ENCODE peak calls at places on chromosomes 13 and 19, in five cellular contexts. P is stimulated activated CD8-positive, alpha-beta memory T cell treated with anti-CD3 and anti-CD28 coated beads, Interleukin-2, amount 100 ng/mL, for 48 hours; N is activated CD4-positive, alpha-beta T cell treated with anti-CD3 and anti-CD28 coated beads for 36 hours; F is activated CD4-positive, CD25-positive, alpha-beta regulatory T cell; S is activated naive CD4-positive, alpha-beta T cell. Z is an unnamed sample.

GRCh38 chr19:38805180-38805579 is 7.6 kb downstream of the LGALS4 start:
- DNase-seq in P (no peak), N (no peak), F (no peak), S (no peak), Z (no peak)

GRCh38 chr13:50156140-50156539 is 140.9 kb downstream of the KCNRG start:
- DNase-seq in P (no peak), N (no peak), F (no peak), S (no peak), Z (no peak)

GRCh38 chr19:55315956-55316525 is 9.1 kb downstream of the TMEM150B start:
- DNase-seq in P (no peak), N (no peak), F (no peak), S (no peak), Z (no peak)

GRCh38 chr13:109162248-109163051 is 533.0 kb downstream of the MYO16 start:
- DNase-seq in P (no peak), N (peak; percentile 74), F (no peak), S (no peak), Z (no peak)

GRCh38 chr19:4673726-4674125 is 3.6 kb upstream of the MYDGF start:
- DNase-seq in P (no peak), N (no peak), F (no peak), S (no peak), Z (no peak)

GRCh38 chr19:3360494-3361383 is 5.6 kb upstream of the NFIC start:
- DNase-seq in P (no peak), N (peak; percentile 81), F (peak; percentile 48), S (peak; percentile 58), Z (peak; percentile 58)

GRCh38 chr13:48626077-48626449 is 27.7 kb upstream of the CYSLTR2 start:
- DNase-seq in P (no peak), N (no peak), F (no peak), S (no peak), Z (peak; percentile 24)

GRCh38 chr13:82447452-82448030 is 1434.7 kb downstream of the SLITRK1 start:
- DNase-seq in P (no peak), N (no peak), F (no peak), S (no peak), Z (no peak)

GRCh38 chr19:5434970-5435641 is 20.1 kb upstream of the ZNRF4 start:
- DNase-seq in P (peak; percentile 44), N (peak; percentile 82), F (no peak), S (no peak), Z (no peak)

GRCh38 chr13:97076898-97077297 is 82.6 kb upstream of the OXGR1 start:
- DNase-seq in P (no peak), N (no peak), F (no peak), S (no peak), Z (no peak)

GRCh38 chr19:955803-956746 is 28.1 kb upstream of the WDR18 start:
- DNase-seq in P (no peak), N (no peak), F (no peak), S (no peak), Z (no peak)

GRCh38 chr19:55642153-55643002 is 1.1 kb upstream of the ZNF581 start:
- DNase-seq in P (no peak), N (peak; percentile 62), F (no peak), S (no peak), Z (no peak)

GRCh38 chr13:21735621-21736401 is 64.9 kb downstream of the FGF9 start:
- DNase-seq in P (no peak), N (no peak), F (no peak), S (no peak), Z (no peak)

GRCh38 chr13:27830010-27830409 is 37.7 kb downstream of the GSX1 start:
- DNase-seq in P (peak; percentile 51), N (peak; percentile 72), F (peak; percentile 28), S (peak; percentile 22), Z (peak; percentile 53)

GRCh38 chr19:16258440-16258903 is 60.8 kb downstream of the AP1M1 start:
- DNase-seq in P (no peak), N (no peak), F (no peak), S (no peak), Z (peak; percentile 62)

GRCh38 chr19:38617764-38618589 is at the start of gene MAP4K1:
- DNase-seq in P (peak; percentile 67), N (peak; percentile 86), F (peak; percentile 33), S (peak; percentile 16), Z (no peak)

GRCh38 chr13:44609137-44609536 is 33.0 kb upstream of the TSC22D1 start:
- DNase-seq in P (no peak), N (no peak), F (no peak), S (no peak), Z (no peak)

GRCh38 chr19:47483200-47483599 is 819 bp downstream of the KPTN start:
- DNase-seq in P (no peak), N (no peak), F (no peak), S (no peak), Z (no peak)

GRCh38 chr13:98459171-98459681 is 117.7 kb downstream of the STK24 start:
- DNase-seq in P (no peak), N (no peak), F (no peak), S (no peak), Z (no peak)